ENCODE peak calls at places on chromosome 1, in four cellular contexts. One of them, this sample, is unnamed.
A peak's percentile ranks its signal among the peaks of the same experiment; 100 is the strongest.

GRCh38 chr1:12424150-12424549 is 193.9 kb downstream of the DHRS3 start:
- DNase-seq in WTC11: no peak
- DNase-seq in SK-N-SH: no peak
- DNase-seq in K562: no peak
- DNase-seq in this sample: no peak

GRCh38 chr1:234851450-234852438 is 241.8 kb upstream of the IRF2BP2 start:
- DNase-seq in WTC11: no peak
- DNase-seq in SK-N-SH: no peak
- DNase-seq in K562: peak; percentile 71
- DNase-seq in this sample: no peak

GRCh38 chr1:178057863-178058576 is 35.9 kb upstream of the RASAL2 start:
- DNase-seq in WTC11: no peak
- DNase-seq in SK-N-SH: no peak
- DNase-seq in K562: no peak
- DNase-seq in this sample: no peak

GRCh38 chr1:60527567-60527966 is 454.0 kb upstream of the C1orf87 start:
- DNase-seq in WTC11: no peak
- DNase-seq in SK-N-SH: no peak
- DNase-seq in K562: no peak
- DNase-seq in this sample: no peak

GRCh38 chr1:67809887-67810286 is 23.4 kb downstream of the GNG12 start:
- DNase-seq in WTC11: no peak
- DNase-seq in SK-N-SH: no peak
- DNase-seq in K562: no peak
- DNase-seq in this sample: no peak

GRCh38 chr1:36400825-36401601 is 3.3 kb upstream of the LSM10 start:
- DNase-seq in WTC11: peak; percentile 94
- DNase-seq in SK-N-SH: no peak
- DNase-seq in K562: peak; percentile 92
- DNase-seq in this sample: peak; percentile 93

GRCh38 chr1:27650527-27651175 is 15.7 kb upstream of the FGR start:
- DNase-seq in WTC11: no peak
- DNase-seq in SK-N-SH: no peak
- DNase-seq in K562: peak; percentile 55
- DNase-seq in this sample: no peak

GRCh38 chr1:36166938-36167910 is 11.3 kb downstream of the MAP7D1 start:
- DNase-seq in WTC11: no peak
- DNase-seq in SK-N-SH: no peak
- DNase-seq in K562: no peak
- DNase-seq in this sample: no peak

GRCh38 chr1:231702804-231703203 is 76.2 kb downstream of the DISC1 start:
- DNase-seq in WTC11: no peak
- DNase-seq in SK-N-SH: no peak
- DNase-seq in K562: no peak
- DNase-seq in this sample: no peak

GRCh38 chr1:198751741-198752140 is 112.9 kb downstream of the PTPRC start:
- DNase-seq in WTC11: no peak
- DNase-seq in SK-N-SH: no peak
- DNase-seq in K562: no peak
- DNase-seq in this sample: no peak

DNA sequence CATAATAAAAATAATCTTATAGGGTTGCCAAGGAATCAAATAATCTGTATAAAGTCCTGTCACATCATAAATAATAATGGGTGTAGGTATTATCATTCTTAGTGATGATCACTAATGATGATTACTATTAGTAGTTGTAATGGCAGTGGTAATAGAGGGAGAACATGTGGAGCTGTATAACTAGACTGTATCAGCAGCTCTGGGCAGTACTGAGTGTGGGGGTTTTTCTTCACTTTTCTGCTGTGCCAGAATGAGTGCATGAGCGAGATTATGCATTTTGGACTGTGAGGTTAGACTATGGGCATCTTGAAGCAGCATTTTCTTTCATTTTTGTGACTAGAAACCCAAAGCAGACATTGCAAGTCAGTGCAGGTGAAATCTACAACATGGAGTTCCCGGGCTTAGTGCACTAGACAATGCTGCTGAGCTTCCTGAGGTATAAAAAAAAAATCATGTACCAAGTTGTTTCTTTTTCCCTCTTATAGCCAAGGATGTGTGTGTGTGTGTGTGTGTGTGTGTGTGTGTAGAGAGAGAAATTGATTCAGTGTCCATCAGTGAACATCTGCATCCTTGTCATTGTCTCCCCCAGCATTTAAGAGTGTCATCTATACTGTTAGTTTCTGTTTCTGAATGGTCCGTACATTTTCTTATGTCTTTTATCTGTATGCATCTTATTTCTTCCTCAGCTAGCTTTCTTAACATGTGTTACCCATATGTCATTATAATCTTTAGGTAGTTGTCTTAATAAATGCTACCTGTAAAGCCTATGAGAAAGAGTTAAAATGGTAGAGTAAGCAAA is 86.6 kb downstream of the GIPC2 start:
- DNase-seq in WTC11: no peak
- DNase-seq in SK-N-SH: no peak
- DNase-seq in K562: no peak
- DNase-seq in this sample: no peak
- TF ChIP-seq TEAD4 in WTC11: no peak
- TF ChIP-seq TEAD4 in SK-N-SH: no peak
- TF ChIP-seq TEAD4 in K562: no peak
- TF ChIP-seq TEAD4 in this sample: no peak

GRCh38 chr1:41492341-41492848 is 7.9 kb upstream of the EDN2 start:
- DNase-seq in WTC11: peak; percentile 84
- DNase-seq in SK-N-SH: no peak
- DNase-seq in K562: peak; percentile 77
- DNase-seq in this sample: peak; percentile 88
- TF ChIP-seq TEAD4 in WTC11: no peak
- TF ChIP-seq TEAD4 in SK-N-SH: no peak
- TF ChIP-seq TEAD4 in K562: no peak
- TF ChIP-seq TEAD4 in this sample: no peak

DNA sequence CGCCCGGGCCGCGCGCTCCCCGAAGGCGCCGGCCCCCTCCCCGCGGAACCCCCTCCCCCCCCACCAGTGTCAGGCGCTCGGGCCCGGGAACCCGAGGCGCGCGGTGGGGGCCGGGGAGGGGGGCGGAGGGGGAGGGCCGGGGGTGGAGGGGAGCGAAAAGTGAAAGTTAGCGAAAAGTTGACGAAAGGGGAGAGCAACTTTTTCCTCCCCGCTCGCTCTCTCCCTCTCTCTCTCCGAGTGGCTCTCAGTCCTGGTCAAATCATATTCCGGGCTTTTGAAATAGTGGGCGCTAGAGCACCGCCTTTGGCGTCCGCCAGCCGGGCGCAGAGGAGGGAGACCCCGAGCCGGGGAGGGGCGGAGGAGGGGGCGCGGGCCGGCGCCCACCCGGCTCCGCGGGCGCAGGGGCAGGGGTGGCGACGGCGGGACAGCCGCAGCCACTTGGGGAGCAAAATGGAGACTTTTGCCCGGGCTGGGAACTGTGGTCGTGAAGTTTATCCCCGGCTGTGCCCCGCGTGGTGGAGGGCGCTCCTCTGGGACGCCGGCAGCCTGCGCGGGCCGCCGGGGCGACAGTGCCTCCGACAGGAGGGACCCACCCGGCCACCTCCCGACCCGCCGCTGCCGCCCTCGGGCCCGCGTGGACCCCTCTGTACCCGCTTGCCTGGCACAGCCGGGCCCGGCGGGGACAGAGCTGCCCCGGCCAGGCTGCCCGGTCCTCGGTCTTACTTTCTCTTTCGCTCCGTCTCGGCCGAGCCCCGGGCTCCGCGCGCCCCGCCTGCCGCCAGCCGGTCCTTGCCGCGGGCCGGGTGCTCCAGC is 694 bp downstream of the PRDM16 start:
- DNase-seq in WTC11: peak; percentile 51
- DNase-seq in SK-N-SH: peak; percentile 65
- DNase-seq in K562: no peak
- DNase-seq in this sample: peak; percentile 67
- TF ChIP-seq TEAD4 in WTC11: no peak
- TF ChIP-seq TEAD4 in SK-N-SH: no peak
- TF ChIP-seq TEAD4 in K562: no peak
- TF ChIP-seq TEAD4 in this sample: no peak

DNA sequence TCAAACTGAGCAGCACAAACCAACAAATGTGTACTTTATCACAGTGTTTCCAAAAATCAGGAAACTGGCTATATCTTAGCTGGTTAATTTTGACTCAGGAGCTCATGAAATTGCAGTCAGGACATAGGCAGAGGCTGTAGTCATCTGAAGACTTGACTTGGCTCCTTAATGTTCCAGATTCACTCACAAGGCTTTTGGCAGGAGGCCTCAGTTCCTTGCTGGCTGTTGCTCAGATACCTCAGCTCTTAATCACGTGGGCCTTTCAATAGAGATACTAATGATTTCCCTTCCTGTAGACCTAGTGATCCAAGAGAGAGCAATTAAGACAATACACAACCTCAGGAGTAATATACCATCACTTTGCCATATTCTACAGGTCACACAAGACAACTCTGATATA is 537.7 kb downstream of the BRINP3 start:
- DNase-seq in WTC11: no peak
- DNase-seq in SK-N-SH: no peak
- DNase-seq in K562: no peak
- DNase-seq in this sample: no peak
- TF ChIP-seq TEAD4 in WTC11: no peak
- TF ChIP-seq TEAD4 in SK-N-SH: no peak
- TF ChIP-seq TEAD4 in K562: no peak
- TF ChIP-seq TEAD4 in this sample: no peak

GRCh38 chr1:21270086-21270689 is 20.1 kb downstream of the ECE1 start:
- DNase-seq in WTC11: peak; percentile 96
- DNase-seq in SK-N-SH: peak; percentile 75
- DNase-seq in K562: peak; percentile 91
- DNase-seq in this sample: peak; percentile 63
- TF ChIP-seq TEAD4 in WTC11: no peak
- TF ChIP-seq TEAD4 in SK-N-SH: no peak
- TF ChIP-seq TEAD4 in K562: peak; percentile 24
- TF ChIP-seq TEAD4 in this sample: no peak

GRCh38 chr1:223445402-223445801 is 52.2 kb downstream of the CCDC185 start:
- DNase-seq in WTC11: no peak
- DNase-seq in SK-N-SH: no peak
- DNase-seq in K562: no peak
- DNase-seq in this sample: no peak
- TF ChIP-seq TEAD4 in WTC11: no peak
- TF ChIP-seq TEAD4 in SK-N-SH: no peak
- TF ChIP-seq TEAD4 in K562: no peak
- TF ChIP-seq TEAD4 in this sample: no peak

GRCh38 chr1:169884616-169885015 is 9.1 kb downstream of the SCYL3 start:
- DNase-seq in WTC11: no peak
- DNase-seq in SK-N-SH: no peak
- DNase-seq in K562: no peak
- DNase-seq in this sample: no peak
- TF ChIP-seq TEAD4 in WTC11: no peak
- TF ChIP-seq TEAD4 in SK-N-SH: no peak
- TF ChIP-seq TEAD4 in K562: no peak
- TF ChIP-seq TEAD4 in this sample: no peak

GRCh38 chr1:228342627-228343210 is 63.9 kb downstream of the TRIM11 start:
- DNase-seq in WTC11: no peak
- DNase-seq in SK-N-SH: no peak
- DNase-seq in K562: no peak
- DNase-seq in this sample: no peak
- TF ChIP-seq TEAD4 in WTC11: no peak
- TF ChIP-seq TEAD4 in SK-N-SH: no peak
- TF ChIP-seq TEAD4 in K562: no peak
- TF ChIP-seq TEAD4 in this sample: no peak

DNA sequence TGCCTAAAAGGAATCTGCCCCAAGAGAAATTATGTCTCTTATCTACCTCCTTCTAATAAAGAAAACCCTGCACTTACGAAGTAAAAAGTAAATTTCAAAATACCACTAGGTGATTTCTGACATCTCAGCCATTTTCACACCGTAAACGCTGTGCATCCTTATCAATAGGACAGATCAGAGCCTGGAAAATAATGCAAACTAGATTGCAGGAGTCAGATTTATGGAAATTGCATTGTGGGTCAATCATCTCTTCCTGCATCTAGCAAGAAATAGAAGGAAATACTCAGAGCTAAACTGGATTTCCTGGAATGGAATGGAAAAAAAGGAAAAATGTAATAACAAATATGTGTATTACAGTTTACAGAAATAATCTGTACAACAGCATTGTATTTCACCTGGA is 114.3 kb upstream of the PLPPR4 start:
- DNase-seq in WTC11: no peak
- DNase-seq in SK-N-SH: no peak
- DNase-seq in K562: no peak
- DNase-seq in this sample: no peak
- TF ChIP-seq TEAD4 in WTC11: no peak
- TF ChIP-seq TEAD4 in SK-N-SH: no peak
- TF ChIP-seq TEAD4 in K562: no peak
- TF ChIP-seq TEAD4 in this sample: no peak

GRCh38 chr1:52907068-52907811 is 14.3 kb downstream of the ECHDC2 start:
- DNase-seq in WTC11: no peak
- DNase-seq in SK-N-SH: no peak
- DNase-seq in K562: peak; percentile 86
- DNase-seq in this sample: no peak
- TF ChIP-seq TEAD4 in WTC11: no peak
- TF ChIP-seq TEAD4 in SK-N-SH: no peak
- TF ChIP-seq TEAD4 in K562: no peak
- TF ChIP-seq TEAD4 in this sample: no peak